ENCODE peak calls at places on chromosomes 13 and 19, in eight cellular contexts. X, J, P, Z, R, S, L and F are unnamed samples.

GRCh38 chr13:26423634-26424033 is 133.8 kb upstream of the WASF3 start:
- ATAC-seq in X (no peak), J (no peak), P (peak; percentile 93), Z (no peak), R (peak; percentile 72), S (no peak), L (no peak), F (peak; percentile 96)

GRCh38 chr19:7159105-7159933 is 89.8 kb downstream of the ZNF557 start:
- ATAC-seq in X (no peak), J (no peak), P (peak; percentile 83), Z (no peak), R (no peak), S (no peak), L (peak; percentile 35), F (peak; percentile 94)

GRCh38 chr13:108967371-108967770 is 338.0 kb downstream of the MYO16 start:
- ATAC-seq in X (no peak), J (no peak), P (no peak), Z (no peak), R (no peak), S (no peak), L (no peak), F (no peak)

GRCh38 chr13:59744747-59745394 is 418.9 kb downstream of the DIAPH3 start:
- ATAC-seq in X (no peak), J (no peak), P (no peak), Z (peak; percentile 65), R (peak; percentile 87), S (no peak), L (no peak), F (no peak)

GRCh38 chr13:22926176-22927007 is 254.4 kb upstream of the SGCG start:
- ATAC-seq in X (no peak), J (no peak), P (peak; percentile 97), Z (no peak), R (peak; percentile 94), S (no peak), L (peak; percentile 93), F (peak; percentile 96)

GRCh38 chr19:12946092-12946845 is 607 bp downstream of the RAD23A start:
- ATAC-seq in X (peak; percentile 81), J (peak; percentile 82), P (peak; percentile 90), Z (peak; percentile 77), R (peak; percentile 87), S (peak; percentile 73), L (peak; percentile 89), F (peak; percentile 78)

GRCh38 chr13:106596287-106596937 is 28.5 kb upstream of the ARGLU1 start:
- ATAC-seq in X (peak; percentile 62), J (no peak), P (peak; percentile 14), Z (no peak), R (no peak), S (no peak), L (no peak), F (no peak)

GRCh38 chr13:105445793-105446192 is 1089.7 kb downstream of the EFNB2 start:
- ATAC-seq in X (no peak), J (no peak), P (no peak), Z (no peak), R (no peak), S (no peak), L (no peak), F (no peak)

GRCh38 chr13:37680137-37680536 is 81.6 kb upstream of the POSTN start:
- ATAC-seq in X (no peak), J (no peak), P (no peak), Z (no peak), R (no peak), S (no peak), L (no peak), F (no peak)

GRCh38 chr13:40639226-40639681 is 27.2 kb downstream of the FOXO1 start:
- ATAC-seq in X (peak; percentile 65), J (no peak), P (peak; percentile 91), Z (no peak), R (peak; percentile 22), S (peak; percentile 36), L (peak; percentile 46), F (peak; percentile 83)

GRCh38 chr13:113969973-113970611 is 3.8 kb downstream of the C13orf46 start:
- ATAC-seq in X (no peak), J (no peak), P (peak; percentile 36), Z (no peak), R (no peak), S (no peak), L (no peak), F (no peak)

GRCh38 chr13:46717275-46717674 is 79.7 kb downstream of the ESD start:
- ATAC-seq in X (peak; percentile 34), J (no peak), P (no peak), Z (no peak), R (no peak), S (no peak), L (no peak), F (no peak)

GRCh38 chr13:26604784-26605183 is 47.3 kb downstream of the WASF3 start:
- ATAC-seq in X (no peak), J (no peak), P (peak; percentile 62), Z (no peak), R (no peak), S (no peak), L (no peak), F (peak; percentile 89)

GRCh38 chr13:99351772-99352171 is 44.6 kb upstream of the GPR183 start:
- ATAC-seq in X (no peak), J (no peak), P (no peak), Z (no peak), R (no peak), S (no peak), L (no peak), F (no peak)

GRCh38 chr13:23672616-23673015 is 102.4 kb downstream of the TNFRSF19 start:
- ATAC-seq in X (no peak), J (no peak), P (no peak), Z (no peak), R (no peak), S (no peak), L (no peak), F (no peak)

GRCh38 chr19:4174212-4174894 is 8.0 kb downstream of the SIRT6 start:
- ATAC-seq in X (no peak), J (no peak), P (no peak), Z (no peak), R (no peak), S (no peak), L (peak; percentile 53), F (no peak)

GRCh38 chr19:42276821-42277220 is 7.8 kb downstream of the CIC start:
- ATAC-seq in X (no peak), J (no peak), P (no peak), Z (peak; percentile 16), R (no peak), S (no peak), L (no peak), F (no peak)

GRCh38 chr13:93248627-93249047 is 22.0 kb downstream of the GPC6 start:
- ATAC-seq in X (peak; percentile 95), J (peak; percentile 90), P (peak; percentile 35), Z (peak; percentile 40), R (peak; percentile 83), S (no peak), L (peak; percentile 85), F (no peak)

GRCh38 chr13:98105929-98106336 is 37.0 kb upstream of the FARP1 start:
- ATAC-seq in X (peak; percentile 99), J (no peak), P (no peak), Z (no peak), R (no peak), S (peak; percentile 49), L (peak; percentile 93), F (peak; percentile 16)

GRCh38 chr19:44951179-44952159 is 3.7 kb upstream of the CLPTM1 start:
- ATAC-seq in X (peak; percentile 63), J (peak; percentile 49), P (no peak), Z (peak; percentile 33), R (peak; percentile 33), S (peak; percentile 33), L (peak; percentile 25), F (no peak)

GRCh38 chr19:54955356-54955755 is 8.0 kb upstream of the NLRP7 start:
- ATAC-seq in X (no peak), J (no peak), P (no peak), Z (no peak), R (no peak), S (no peak), L (no peak), F (no peak)
- TF ChIP-seq POLR2AphosphoS5 in X (no peak), J (no peak), P (no peak), Z (no peak), R (no peak), S (no peak), L (no peak), F (no peak)

DNA sequence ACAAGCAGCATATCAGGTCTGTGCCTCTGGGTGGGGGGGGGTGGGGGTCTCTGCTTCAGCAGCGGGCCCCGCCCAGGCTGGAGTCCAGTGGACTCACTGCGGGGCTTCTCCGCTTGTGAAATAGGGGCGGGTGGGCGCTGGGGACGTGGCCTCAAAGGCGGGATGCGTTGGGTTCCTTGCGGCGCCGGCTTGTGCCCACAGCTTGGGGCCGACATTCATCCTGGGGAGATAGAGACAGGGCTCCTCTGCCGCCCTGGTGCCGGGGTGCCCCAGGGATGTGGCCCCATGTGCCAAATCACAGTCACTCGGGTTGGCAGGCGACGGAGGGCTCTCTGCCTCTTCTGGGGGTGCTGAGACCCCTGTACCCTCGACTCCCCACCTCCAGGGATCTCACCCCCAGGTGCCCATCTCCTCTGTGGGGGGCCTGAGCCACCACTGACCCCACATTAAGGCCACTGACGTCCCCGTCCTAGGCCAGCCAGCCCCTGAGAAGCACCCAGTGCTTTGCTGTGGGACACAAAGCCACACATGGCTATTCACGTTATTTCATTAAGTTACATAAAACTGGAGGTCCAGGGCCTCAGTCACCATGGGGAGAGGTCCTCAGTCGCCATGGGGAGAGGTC is 4.3 kb upstream of the EFNA2 start:
- ATAC-seq in X (no peak), J (no peak), P (no peak), Z (no peak), R (no peak), S (no peak), L (no peak), F (no peak)
- H3K27me3 ChIP-seq in X (no peaks in the 10 kb centered on the region), J (no peaks in the 10 kb centered on the region), P (peaks cover 31% of the 10 kb centered on the region), Z (peaks cover under 1% of the 10 kb centered on the region), R (peaks cover 19% of the 10 kb centered on the region), S (no peaks in the 10 kb centered on the region), L (peaks cover 13% of the 10 kb centered on the region), F (peaks cover 35% of the 10 kb centered on the region)

GRCh38 chr19:2740314-2740656 is 468 bp upstream of the SLC39A3 start:
- ATAC-seq in X (no peak), J (no peak), P (no peak), Z (no peak), R (no peak), S (no peak), L (no peak), F (no peak)

GRCh38 chr19:2736550-2737190 is 3.1 kb downstream of the SLC39A3 start:
- ATAC-seq in X (no peak), J (no peak), P (no peak), Z (no peak), R (no peak), S (no peak), L (no peak), F (no peak)

GRCh38 chr19:2744113-2744512 is 4.3 kb upstream of the SLC39A3 start:
- ATAC-seq in X (no peak), J (no peak), P (no peak), Z (no peak), R (no peak), S (no peak), L (no peak), F (no peak)

GRCh38 chr19:2743099-2743498 is 3.3 kb upstream of the SLC39A3 start:
- ATAC-seq in X (no peak), J (no peak), P (no peak), Z (no peak), R (no peak), S (no peak), L (no peak), F (no peak)

GRCh38 chr19:2739602-2740313 is at the start of gene SLC39A3:
- ATAC-seq in X (peak; percentile 99), J (peak; percentile 100), P (peak; percentile 100), Z (peak; percentile 100), R (peak; percentile 98), S (peak; percentile 99), L (peak; percentile 99), F (peak; percentile 100)
- TF ChIP-seq POLR2AphosphoS5 in X (no peak), J (peak; percentile 36), P (peak; percentile 57), Z (peak; percentile 41), R (peak; percentile 64), S (peak; percentile 53), L (peak; percentile 52), F (peak; percentile 59)

GRCh38 chr19:47471733-47472457 is at the start of gene SLC8A2:
- ATAC-seq in X (peak; percentile 35), J (peak; percentile 44), P (peak; percentile 49), Z (peak; percentile 38), R (peak; percentile 57), S (peak; percentile 85), L (peak; percentile 93), F (peak; percentile 82)
- H3K27me3 ChIP-seq in X (peaks cover 40% of the 10 kb centered on the region), J (no peaks in the 10 kb centered on the region), P (peaks cover 27% of the 10 kb centered on the region), Z (peaks cover 7% of the 10 kb centered on the region), R (peaks cover 8% of the 10 kb centered on the region), S (peaks cover 33% of the 10 kb centered on the region), L (peaks cover 30% of the 10 kb centered on the region), F (peaks cover 37% of the 10 kb centered on the region)